ENCODE peak calls at places on chromosomes 6 and 20, in seven cellular contexts. Y is NCI-H1092; D is stimulated activated CD4-positive, alpha-beta T cell treated with anti-CD3 and anti-CD28 coated beads, TNF-alpha, amount 100 ng/mL, for 48 hours; Z is activated T-cell treated with anti-CD3 and anti-CD28 coated beads, Interleukin-2, amount 50 U/mL, for 1 hour; K is pulmonary artery endothelial cell; G is neural crest cell; M is NCI-H524. S is an unnamed sample.

GRCh38 chr6:635233-635632 is 21.7 kb downstream of the HUS1B start:
- DNase-seq in Y (no peak), D (no peak), Z (no peak), K (no peak), G (no peak), M (no peak), S (no peak)

GRCh38 chr6:12844284-12845223 is 128.0 kb downstream of the PHACTR1 start:
- DNase-seq in Y (no peak), D (no peak), Z (no peak), K (no peak), G (no peak), M (peak; percentile 24), S (no peak)

GRCh38 chr6:9143140-9143539 is 707.8 kb upstream of the SLC35B3 start:
- DNase-seq in Y (no peak), D (no peak), Z (no peak), K (no peak), G (no peak), M (no peak), S (no peak)

GRCh38 chr6:130164251-130164650 is 58.5 kb downstream of the SAMD3 start:
- DNase-seq in Y (no peak), D (no peak), Z (no peak), K (no peak), G (no peak), M (no peak), S (no peak)

GRCh38 chr20:62829231-62830230 is 12.7 kb downstream of the COL9A3 start:
- DNase-seq in Y (no peak), D (no peak), Z (no peak), K (no peak), G (no peak), M (no peak), S (no peak)

GRCh38 chr6:73695619-73696421 is at the start of gene CD109:
- DNase-seq in Y (peak; percentile 12), D (peak; percentile 63), Z (peak; percentile 63), K (peak; percentile 68), G (peak; percentile 41), M (peak; percentile 69), S (no peak)

GRCh38 chr20:58199058-58199457 is 29.4 kb downstream of the ANKRD60 start:
- DNase-seq in Y (no peak), D (no peak), Z (no peak), K (no peak), G (no peak), M (no peak), S (no peak)

GRCh38 chr20:14497004-14497403 is 159.6 kb upstream of the FLRT3 start:
- DNase-seq in Y (no peak), D (no peak), Z (no peak), K (no peak), G (no peak), M (no peak), S (no peak)

GRCh38 chr20:46118481-46119020 is 437 bp downstream of the CD40 start:
- DNase-seq in Y (no peak), D (no peak), Z (no peak), K (no peak), G (no peak), M (peak; percentile 38), S (no peak)

S was measured in mucosa of gallbladder.